ENCODE peak calls at places on chromosomes 6 and 20, in nine cellular contexts. T is BE2C, H is Panc1, G is mesothelial cell of epicardium, A is bronchial epithelial cell, E is GM23338, Q is IMR-90, Z is GM10248, M is ovary. P is an unnamed sample.

GRCh38 chr20:43507150-43508080 is at the start of gene L3MBTL1:
- DNase-seq in G (peak), Q (peak), E (peak), M (peak), Z (peak), A (peak), H (no peak), T (peak), P (peak)

GRCh38 chr20:61514018-61514755 is 262.1 kb downstream of the CDH4 start:
- DNase-seq in H (no peak), E (no peak), Z (no peak), G (no peak), A (no peak), Q (no peak), M (no peak), T (no peak), P (no peak)

GRCh38 chr6:108621117-108621516 is 60.4 kb downstream of the FOXO3 start:
- DNase-seq in A (peak), E (no peak), Q (peak), G (no peak), M (no peak), Z (no peak), T (no peak), H (peak), P (no peak)

GRCh38 chr20:10225439-10226080 is 6.9 kb downstream of the SNAP25 start:
- DNase-seq in H (no peak), T (peak), G (no peak), Q (no peak), Z (no peak), E (peak), M (no peak), A (peak), P (no peak)

GRCh38 chr6:153312633-153313032 is 181.6 kb upstream of the RGS17 start:
- DNase-seq in Z (peak), T (peak), Q (peak), G (no peak), H (peak), E (peak), A (peak), M (no peak), P (peak)

GRCh38 chr20:24547967-24548366 is 78.5 kb downstream of the SYNDIG1 start:
- DNase-seq in Z (no peak), G (no peak), E (no peak), Q (no peak), H (no peak), M (no peak), T (no peak), A (no peak), P (no peak)

GRCh38 chr20:46575794-46576495 is 25.5 kb upstream of the OCSTAMP start:
- DNase-seq in H (no peak), A (no peak), M (no peak), E (no peak), Z (no peak), G (no peak), T (no peak), Q (no peak), P (no peak)

GRCh38 chr6:29626948-29627761 is 5.8 kb downstream of the GABBR1 start:
- DNase-seq in G (no peak), H (no peak), A (no peak), E (no peak), M (no peak), T (no peak), Z (no peak), Q (no peak), P (peak)

GRCh38 chr6:39339557-39340555 is 17.4 kb upstream of the KCNK16 start:
- DNase-seq in M (no peak), T (no peak), H (no peak), G (no peak), Z (no peak), Q (no peak), A (peak), E (no peak), P (no peak)

GRCh38 chr20:46088409-46089075 is 1.2 kb downstream of the NCOA5 start:
- DNase-seq in E (peak), M (no peak), Q (peak), G (no peak), Z (no peak), A (peak), T (no peak), H (no peak), P (no peak)

GRCh38 chr6:156949376-156949775 is 172.2 kb downstream of the ARID1B start:
- DNase-seq in E (no peak), H (no peak), G (no peak), T (no peak), A (peak), Z (no peak), Q (peak), M (no peak), P (no peak)

GRCh38 chr20:46195264-46196038 is 77.3 kb downstream of the CD40 start:
- DNase-seq in H (no peak), T (peak), E (no peak), G (no peak), Z (no peak), M (no peak), Q (no peak), A (no peak), P (no peak)

GRCh38 chr6:78836610-78837009 is 30.7 kb upstream of the IRAK1BP1 start:
- DNase-seq in G (no peak), E (no peak), H (no peak), M (no peak), Q (no peak), T (no peak), Z (no peak), A (no peak), P (no peak)

GRCh38 chr20:53617791-53618489 is 24.3 kb upstream of the ZNF217 start:
- DNase-seq in Z (no peak), G (no peak), A (peak), H (no peak), Q (no peak), M (no peak), T (no peak), E (no peak), P (no peak)

GRCh38 chr6:21935561-21936028 is 342.0 kb downstream of the SOX4 start:
- DNase-seq in M (no peak), Z (no peak), E (peak), A (peak), G (no peak), T (peak), H (no peak), Q (peak), P (no peak)

GRCh38 chr6:15476631-15477380 is 186.0 kb downstream of the DTNBP1 start:
- DNase-seq in M (no peak), E (no peak), G (no peak), A (no peak), Z (no peak), Q (peak), H (no peak), T (no peak), P (no peak)

GRCh38 chr6:44681782-44682181 is 294.3 kb downstream of the CDC5L start:
- DNase-seq in Q (no peak), E (no peak), A (no peak), T (no peak), H (no peak), Z (no peak), G (no peak), M (no peak), P (no peak)

GRCh38 chr20:63702751-63703470 is 4.9 kb downstream of the ARFRP1 start:
- DNase-seq in H (no peak), A (no peak), T (peak), Z (no peak), Q (no peak), E (no peak), G (no peak), M (no peak), P (no peak)

DNA sequence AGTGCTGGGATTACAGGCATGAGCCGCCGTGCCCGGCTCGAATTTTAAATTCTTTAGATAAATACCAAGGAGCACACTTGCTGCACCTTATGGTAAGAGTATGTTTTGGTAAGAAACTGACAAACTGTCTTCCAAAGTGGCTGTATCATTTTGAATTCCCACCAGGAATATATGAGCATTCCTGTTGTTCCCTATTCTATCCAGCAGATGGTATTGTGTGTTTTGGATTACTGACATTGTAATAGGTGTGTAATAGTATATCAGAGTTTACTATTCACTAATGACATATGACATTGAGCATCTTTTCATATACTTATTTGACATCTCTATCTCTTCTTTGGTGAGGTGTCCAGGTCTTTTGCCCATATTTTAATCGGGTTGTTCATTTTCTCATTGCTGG is 40.5 kb downstream of the TGM6 start:
- DNase-seq in G (no peak), Q (no peak), E (no peak), Z (no peak), M (no peak), A (peak), T (no peak), H (no peak), P (no peak)
- TF ChIP-seq CTCF in G (no peak), Q (peak), E (no peak), Z (no peak), M (no peak), A (peak), T (peak), H (peak), P (no peak)

GRCh38 chr20:34532320-34532719 is 16.1 kb downstream of the DYNLRB1 start:
- DNase-seq in E (no peak), G (no peak), T (no peak), Z (no peak), A (no peak), Q (no peak), M (no peak), H (no peak), P (no peak)
- TF ChIP-seq CTCF in E (no peak), G (no peak), T (no peak), Z (no peak), A (no peak), Q (no peak), M (no peak), H (no peak), P (no peak)

GRCh38 chr6:155078331-155078745 is 83.2 kb downstream of the TIAM2 start:
- DNase-seq in M (peak), A (no peak), Z (no peak), H (no peak), G (no peak), Q (no peak), T (peak), E (no peak), P (no peak)
- TF ChIP-seq CTCF in M (no peak), A (no peak), Z (no peak), H (no peak), G (no peak), Q (no peak), T (no peak), E (no peak), P (no peak)

DNA sequence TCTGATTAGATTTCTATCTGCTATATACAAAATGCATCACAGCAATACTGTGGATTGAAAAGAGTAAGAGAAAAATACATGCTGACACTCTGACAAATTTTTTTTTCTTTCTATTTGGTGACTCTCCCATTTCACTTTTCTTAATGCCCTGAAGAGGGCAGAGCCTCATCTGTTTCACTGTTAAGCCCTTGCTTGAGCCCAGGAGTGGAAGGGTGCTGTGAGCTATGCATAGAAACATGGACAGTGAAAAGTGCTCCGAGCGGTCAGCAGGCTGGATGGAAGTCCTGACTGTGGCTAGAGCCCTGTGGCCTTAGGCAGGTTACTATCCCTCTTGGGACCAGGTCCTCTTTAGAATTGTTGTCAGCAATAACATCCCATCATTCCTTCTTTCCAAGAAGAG is 17.4 kb upstream of the CSE1L start:
- DNase-seq in Q (peak), Z (no peak), G (no peak), H (no peak), T (peak), A (peak), E (peak), M (no peak), P (no peak)
- TF ChIP-seq CTCF in Q (peak), Z (peak), G (no peak), H (peak), T (peak), A (peak), E (peak), M (no peak), P (no peak)

GRCh38 chr6:143271024-143271423 is 179.5 kb downstream of the ADAT2 start:
- DNase-seq in A (peak), H (no peak), G (no peak), T (no peak), E (no peak), Q (peak), Z (no peak), M (peak), P (no peak)

GRCh38 chr6:143279385-143279784 is 171.1 kb downstream of the ADAT2 start:
- DNase-seq in H (peak), A (peak), T (no peak), G (no peak), M (no peak), Q (peak), E (peak), Z (peak), P (no peak)

DNA sequence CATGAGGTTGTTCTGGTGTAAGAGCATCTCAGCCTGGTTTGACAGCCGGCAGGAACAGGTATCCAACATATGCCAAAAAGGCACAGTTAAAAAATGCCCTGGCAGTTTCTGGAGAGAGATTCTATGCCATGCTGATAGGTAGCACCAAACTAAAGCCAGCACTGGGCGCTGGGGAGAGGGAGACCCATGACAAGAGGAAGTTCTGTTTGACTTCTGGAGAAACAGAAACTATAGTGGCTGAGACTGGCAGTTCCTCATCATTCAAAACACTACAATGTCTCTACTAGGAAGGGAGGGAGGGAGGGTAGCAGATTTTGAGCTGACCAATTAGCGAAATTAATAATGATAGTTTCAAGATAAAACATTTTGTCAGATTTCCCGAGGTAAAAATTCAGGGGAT is 174.1 kb downstream of the ADAT2 start:
- DNase-seq in Q (no peak), H (no peak), A (no peak), E (no peak), M (no peak), T (no peak), Z (peak), G (no peak), P (no peak)
- TF ChIP-seq CTCF in Q (no peak), H (no peak), A (no peak), E (no peak), M (no peak), T (no peak), Z (no peak), G (no peak), P (no peak)

GRCh38 chr6:88662653-88663174 is 300.7 kb downstream of the RNGTT start:
- DNase-seq in T (no peak), E (no peak), G (no peak), Q (no peak), Z (peak), A (no peak), M (no peak), H (no peak), P (no peak)

GRCh38 chr6:88663801-88664200 is 299.6 kb downstream of the RNGTT start:
- DNase-seq in A (no peak), G (no peak), Q (no peak), H (no peak), Z (no peak), T (no peak), M (no peak), E (no peak), P (no peak)

GRCh38 chr6:88665131-88665530 is 298.3 kb downstream of the RNGTT start:
- DNase-seq in E (no peak), A (no peak), Z (no peak), H (no peak), M (no peak), Q (no peak), T (no peak), G (no peak), P (no peak)

GRCh38 chr6:88662163-88662580 is 301.2 kb downstream of the RNGTT start:
- DNase-seq in E (no peak), T (no peak), M (no peak), H (no peak), A (no peak), Q (no peak), Z (peak), G (no peak), P (no peak)

GRCh38 chr6:88661136-88661535 is 302.3 kb downstream of the RNGTT start:
- DNase-seq in G (no peak), A (no peak), Z (no peak), Q (no peak), H (no peak), M (no peak), E (no peak), T (no peak), P (no peak)
- TF ChIP-seq CTCF in G (no peak), A (no peak), Z (no peak), Q (no peak), H (no peak), M (no peak), E (no peak), T (no peak), P (no peak)

GRCh38 chr6:157982297-157982579 is 575 bp downstream of the SYNJ2 start:
- DNase-seq in E (peak), Z (peak), T (peak), Q (no peak), A (no peak), G (no peak), H (no peak), M (peak), P (no peak)

GRCh38 chr6:157983439-157984119 is 1.9 kb downstream of the SYNJ2 start:
- DNase-seq in T (no peak), Q (peak), Z (no peak), E (no peak), A (no peak), G (no peak), M (no peak), H (no peak), P (no peak)

GRCh38 chr6:157984165-157984564 is 2.5 kb downstream of the SYNJ2 start:
- DNase-seq in T (no peak), M (no peak), Q (peak), H (no peak), A (no peak), G (no peak), E (no peak), Z (no peak), P (no peak)

GRCh38 chr6:157981395-157982296 is at the start of gene SYNJ2:
- DNase-seq in Z (peak), Q (peak), H (no peak), M (peak), T (peak), G (peak), E (peak), A (peak), P (peak)

GRCh38 chr6:157982580-157983438 is 1.1 kb downstream of the SYNJ2 start:
- DNase-seq in Z (no peak), A (no peak), Q (peak), G (no peak), E (peak), T (no peak), M (no peak), H (no peak), P (peak)
- TF ChIP-seq CTCF in Z (no peak), A (no peak), Q (peak), G (no peak), E (peak), T (peak), M (peak), H (peak), P (no peak)

DNA sequence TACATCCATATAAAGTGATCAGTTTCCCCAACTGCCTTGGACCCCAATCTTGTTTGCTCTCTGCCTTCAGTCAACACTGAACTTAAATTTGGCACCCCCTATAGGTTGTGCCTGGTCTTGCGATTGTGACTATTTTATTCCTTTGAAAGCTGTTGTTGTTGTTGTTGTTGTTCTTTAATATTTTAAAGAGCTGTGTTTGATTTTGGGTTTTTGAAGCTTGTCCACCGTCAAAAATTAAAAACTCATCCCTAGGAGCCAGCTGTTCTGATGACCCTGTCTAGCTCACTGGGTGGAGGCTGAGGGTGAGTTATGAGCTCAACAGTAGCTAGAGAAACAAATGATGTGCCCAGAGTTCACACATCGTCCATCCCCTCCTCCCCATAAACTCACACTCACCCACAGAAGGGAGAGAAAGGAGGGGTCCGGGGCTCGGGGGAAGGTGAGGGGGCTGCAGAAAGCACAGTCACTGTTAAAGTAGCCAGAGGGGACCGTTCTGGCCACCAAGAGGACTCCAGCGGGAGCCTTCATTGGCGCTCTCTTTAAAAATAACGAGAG is 4.0 kb downstream of the SIM1 start:
- DNase-seq in M (no peak), E (peak), Z (no peak), H (no peak), G (no peak), Q (no peak), A (no peak), T (no peak), P (no peak)
- TF ChIP-seq CTCF in M (no peak), E (peak), Z (no peak), H (peak), G (peak), Q (peak), A (peak), T (peak), P (no peak)

GRCh38 chr6:164104432-164104831 is 689.9 kb downstream of the QKI start:
- DNase-seq in Q (no peak), E (no peak), A (no peak), T (no peak), G (no peak), Z (no peak), M (no peak), H (no peak), P (no peak)

GRCh38 chr6:164107297-164107995 is 692.9 kb downstream of the QKI start:
- DNase-seq in Q (no peak), A (peak), Z (no peak), H (no peak), E (no peak), M (no peak), G (no peak), T (no peak), P (no peak)

GRCh38 chr6:164105705-164106104 is 691.2 kb downstream of the QKI start:
- DNase-seq in H (no peak), E (no peak), Z (no peak), M (no peak), G (no peak), Q (no peak), T (no peak), A (no peak), P (no peak)

GRCh38 chr6:164108092-164108491 is 693.6 kb downstream of the QKI start:
- DNase-seq in M (no peak), E (no peak), G (no peak), H (no peak), A (no peak), Z (no peak), Q (no peak), T (no peak), P (no peak)

GRCh38 chr6:164106345-164106769 is 691.8 kb downstream of the QKI start:
- DNase-seq in A (no peak), M (no peak), E (peak), G (no peak), Q (no peak), T (peak), H (no peak), Z (peak), P (no peak)
- TF ChIP-seq CTCF in A (no peak), M (no peak), E (peak), G (peak), Q (no peak), T (peak), H (peak), Z (no peak), P (no peak)